ENCODE peak calls at places on chromosomes 6 and 20, in four cellular contexts. O is CD8-positive, alpha-beta T cell; D is IMR-90; S is WERI-Rb-1. G is an unnamed sample.

GRCh38 chr20:53262294-53262840 is 290.2 kb downstream of the TSHZ2 start:
- DNase-seq in O (no peak), D (no peak), S (no peak), G (no peak)

GRCh38 chr6:35033683-35034082 is 107.5 kb downstream of the TCP11 start:
- DNase-seq in O (no peak), D (no peak), S (no peak), G (no peak)

GRCh38 chr20:58141496-58141895 is 87.0 kb downstream of the ANKRD60 start:
- DNase-seq in O (no peak), D (no peak), S (no peak), G (no peak)

GRCh38 chr6:158707120-158707519 is 57.3 kb downstream of the SYTL3 start:
- DNase-seq in O (no peak), D (peak; percentile 56), S (no peak), G (no peak)

GRCh38 chr6:168908887-168909286 is 344.8 kb downstream of the THBS2 start:
- DNase-seq in O (no peak), D (peak; percentile 75), S (no peak), G (no peak)

GRCh38 chr6:3894535-3895302 is 45.5 kb downstream of the FAM50B start:
- DNase-seq in O (no peak), D (no peak), S (no peak), G (no peak)

GRCh38 chr20:4059631-4060030 is 44.3 kb upstream of the RNF24 start:
- DNase-seq in O (no peak), D (no peak), S (no peak), G (no peak)

GRCh38 chr20:1897965-1898464 is 2.8 kb downstream of the SIRPA start:
- DNase-seq in O (no peak), D (no peak), S (no peak), G (no peak)

GRCh38 chr6:134057478-134057877 is 5.1 kb upstream of the SLC2A12 start:
- DNase-seq in O (no peak), D (no peak), S (no peak), G (no peak)

GRCh38 chr6:166770216-166771116 is 143.4 kb upstream of the RPS6KA2 start:
- DNase-seq in O (no peak), D (peak; percentile 10), S (no peak), G (no peak)

GRCh38 chr6:159654483-159655098 is 38.5 kb downstream of the SOD2 start:
- DNase-seq in O (no peak), D (peak; percentile 67), S (no peak), G (peak; percentile 9)

GRCh38 chr6:41639556-41640371 is 1.5 kb downstream of the MDFI start:
- DNase-seq in O (no peak), D (no peak), S (no peak), G (no peak)
- H3K4me3 ChIP-seq in O (no peak overlapping the region), D (no peak overlapping the region), S (peak overlapping the region; percentile 53), G (no peak overlapping the region)

GRCh38 chr20:17854307-17854903 is 114.2 kb downstream of the SNX5 start:
- DNase-seq in O (no peak), D (peak; percentile 44), S (peak; percentile 40), G (no peak)
- H3K36me3 ChIP-seq in O (no peaks in the 10 kb centered on the region), D (no peaks in the 10 kb centered on the region), S (no peaks in the 10 kb centered on the region), G (no peaks in the 10 kb centered on the region)

DNA sequence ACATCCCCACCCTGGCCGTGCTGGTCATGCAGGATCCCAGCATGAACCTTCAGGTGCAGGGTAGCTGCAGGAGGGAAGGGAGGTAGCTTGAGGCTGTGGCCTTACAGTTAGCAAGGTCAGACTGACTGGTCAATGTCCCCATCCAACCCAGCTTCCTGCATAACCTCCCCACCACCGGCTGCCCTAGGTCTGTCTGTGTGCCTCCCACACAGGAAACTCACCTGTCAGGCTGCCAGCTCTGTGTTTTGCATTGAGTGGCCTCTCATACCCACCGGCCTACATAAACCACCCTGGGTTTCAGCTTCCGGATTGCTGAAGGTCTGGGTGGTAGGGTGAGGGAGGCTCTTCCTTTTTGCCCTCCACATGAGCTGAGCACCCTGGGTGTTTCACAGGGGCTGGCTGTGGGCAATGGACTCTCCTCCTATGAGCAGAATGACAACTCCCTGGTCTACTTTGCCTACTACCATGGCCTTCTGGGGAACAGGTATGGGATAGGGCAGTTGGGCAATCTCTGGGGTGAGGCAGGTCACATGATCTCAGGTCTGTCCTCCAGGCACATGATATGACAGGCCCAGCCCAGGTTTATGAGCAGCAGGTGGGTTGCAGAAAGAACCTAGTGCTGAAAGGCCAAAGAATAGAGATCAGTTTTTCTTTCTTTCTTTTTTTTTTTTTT is 1.8 kb downstream of the CTSA start:
- DNase-seq in O (peak; percentile 36), D (no peak), S (no peak), G (no peak)
- H3K4me3 ChIP-seq in O (no peak overlapping the region), D (no peak overlapping the region), S (no peak overlapping the region), G (no peak overlapping the region)

DNA sequence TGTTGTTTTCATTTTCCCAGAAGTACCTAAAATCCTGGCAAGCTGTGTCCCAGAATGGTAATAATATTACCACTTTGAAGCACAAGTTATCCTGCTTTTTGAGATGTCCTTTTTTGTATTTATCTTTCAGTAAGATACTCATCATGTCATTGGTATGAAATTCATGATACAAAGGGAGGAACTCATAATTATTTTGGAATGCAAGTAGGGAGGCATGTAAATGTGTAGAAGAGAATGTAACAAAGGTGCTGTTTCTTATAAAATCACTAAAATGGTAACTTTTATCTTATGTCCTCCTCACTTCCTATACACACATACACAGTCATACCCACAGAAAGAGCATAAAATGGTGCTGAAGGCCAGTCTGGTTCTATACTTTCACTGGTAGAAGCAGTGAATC is 109.9 kb downstream of the CD2AP start:
- DNase-seq in O (no peak), D (peak; percentile 45), S (no peak), G (peak; percentile 2)
- H3K36me3 ChIP-seq in O (peaks cover 12% of the 10 kb centered on the region), D (peaks cover 11% of the 10 kb centered on the region), S (peaks cover 50% of the 10 kb centered on the region), G (peaks cover 1% of the 10 kb centered on the region)